ENCODE peak calls at places on chromosomes 6 and 20, in ten cellular contexts. W is transverse colon, N is lower leg skin, U is GM13977, O is A549, R is WTC11, Z is HFFc6, G is lung, K is pancreas, M is cardiac fibroblast. Q is an unnamed sample.
A peak's percentile ranks its signal among the peaks of the same experiment; 100 is the strongest.

GRCh38 chr6:70706491-70707123 is 38.9 kb downstream of the SMAP1 start:
- DNase-seq in W (no peak), N (no peak), U (no peak), O (peak; percentile 7), R (no peak), Z (peak; percentile 35), G (no peak), K (no peak), M (peak; percentile 75), Q (no peak)

GRCh38 chr6:115977220-115977619 is 83.5 kb downstream of the FRK start:
- DNase-seq in W (peak; percentile 42), N (no peak), U (no peak), O (no peak), R (no peak), Z (no peak), G (no peak), K (no peak), M (no peak), Q (no peak)

GRCh38 chr20:38150595-38151170 is 14.4 kb downstream of the TGM2 start:
- DNase-seq in W (no peak), N (no peak), U (no peak), O (no peak), R (no peak), Z (no peak), G (no peak), K (no peak), M (no peak), Q (no peak)

GRCh38 chr6:37205997-37206340 is 36.0 kb downstream of the PIM1 start:
- DNase-seq in W (no peak), N (peak; percentile 60), U (no peak), O (no peak), R (no peak), Z (no peak), G (no peak), K (no peak), M (no peak), Q (no peak)

GRCh38 chr6:88970301-88970700 is 6.9 kb upstream of the RNGTT start:
- DNase-seq in W (no peak), N (no peak), U (no peak), O (no peak), R (no peak), Z (no peak), G (no peak), K (no peak), M (no peak), Q (no peak)

GRCh38 chr6:46687619-46688097 is at the start of gene TDRD6:
- DNase-seq in W (no peak), N (no peak), U (no peak), O (no peak), R (no peak), Z (no peak), G (no peak), K (no peak), M (no peak), Q (no peak)

GRCh38 chr6:84362180-84362821 is 134.9 kb upstream of the CEP162 start:
- DNase-seq in W (no peak), N (no peak), U (no peak), O (no peak), R (no peak), Z (no peak), G (no peak), K (no peak), M (no peak), Q (no peak)

GRCh38 chr6:20211941-20212391 is 303 bp downstream of the MBOAT1 start:
- DNase-seq in W (peak; percentile 61), N (no peak), U (peak; percentile 39), O (peak; percentile 28), R (peak; percentile 69), Z (no peak), G (no peak), K (no peak), M (peak; percentile 51), Q (no peak)

GRCh38 chr6:149863846-149864577 is at the start of gene LRP11:
- DNase-seq in W (peak; percentile 93), N (peak; percentile 98), U (peak; percentile 96), O (peak; percentile 82), R (peak; percentile 92), Z (peak; percentile 75), G (peak; percentile 81), K (peak; percentile 87), M (peak; percentile 80), Q (peak; percentile 65)

GRCh38 chr20:58447733-58448391 is 58.8 kb downstream of the VAPB start:
- DNase-seq in W (peak; percentile 55), N (no peak), U (no peak), O (peak; percentile 48), R (peak; percentile 70), Z (peak; percentile 32), G (peak; percentile 46), K (peak; percentile 23), M (peak; percentile 72), Q (no peak)

GRCh38 chr6:37838209-37838921 is 18.8 kb downstream of the ZFAND3 start:
- DNase-seq in W (no peak), N (no peak), U (no peak), O (no peak), R (no peak), Z (no peak), G (no peak), K (no peak), M (peak; percentile 61), Q (no peak)

GRCh38 chr20:23320317-23320716 is 30.3 kb upstream of the NXT1 start:
- DNase-seq in W (no peak), N (no peak), U (no peak), O (peak; percentile 64), R (no peak), Z (no peak), G (no peak), K (no peak), M (peak; percentile 48), Q (no peak)
- TF ChIP-seq CTCF in W (peak; percentile 36), N (no peak), U (no peak), O (peak; percentile 28), R (no peak), Z (peak; percentile 71), G (no peak), K (no peak), M (peak; percentile 55), Q (no peak)

DNA sequence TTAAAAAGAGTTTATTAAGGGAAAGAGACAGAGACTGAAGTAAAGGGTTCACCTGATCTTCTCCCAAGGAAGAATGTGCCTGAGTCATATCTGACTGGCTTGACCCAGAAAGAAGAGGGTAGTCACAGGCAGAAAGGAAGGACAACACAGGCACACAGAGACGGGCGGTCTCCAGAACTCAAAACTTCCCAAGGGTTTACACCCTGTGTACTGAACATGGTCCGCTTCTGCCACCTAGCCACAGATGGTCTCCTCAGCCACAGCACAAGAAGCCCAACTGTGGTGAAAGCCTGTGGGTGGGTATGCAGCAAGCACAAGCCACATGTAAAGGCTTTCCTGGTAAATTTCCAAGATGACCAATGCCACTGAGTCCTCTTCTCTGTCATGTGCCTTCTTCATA is 17.2 kb downstream of the UNC5CL start:
- DNase-seq in W (no peak), N (no peak), U (no peak), O (peak; percentile 45), R (peak; percentile 29), Z (peak; percentile 65), G (no peak), K (peak; percentile 68), M (peak; percentile 28), Q (no peak)
- TF ChIP-seq CTCF in W (no peak), N (no peak), U (peak; percentile 9), O (peak; percentile 65), R (no peak), Z (peak; percentile 63), G (no peak), K (no peak), M (no peak), Q (no peak)

DNA sequence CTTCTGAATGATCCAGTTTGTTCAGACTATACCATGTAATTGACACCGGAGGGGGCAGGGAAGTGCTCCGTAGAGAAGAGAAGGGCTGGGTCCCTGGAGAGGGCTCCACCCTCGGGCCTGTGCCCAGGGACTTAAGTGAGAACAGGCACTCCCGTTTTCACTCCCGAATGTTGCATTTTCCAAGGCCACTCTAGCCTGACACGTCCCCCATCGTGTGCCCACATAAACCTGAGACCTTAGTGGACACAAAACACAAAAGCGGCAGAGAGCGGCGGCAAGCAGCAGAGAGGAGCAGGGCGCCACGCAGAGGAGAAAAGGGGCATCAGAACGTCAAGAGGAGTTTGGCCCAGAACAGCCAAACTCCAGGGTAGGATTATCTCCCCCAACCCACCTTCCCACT is 1405.1 kb downstream of the GRIK2 start:
- DNase-seq in W (no peak), N (no peak), U (no peak), O (no peak), R (peak; percentile 62), Z (no peak), G (no peak), K (no peak), M (no peak), Q (no peak)
- TF ChIP-seq CTCF in W (no peak), N (no peak), U (peak; percentile 4), O (no peak), R (no peak), Z (no peak), G (no peak), K (no peak), M (no peak), Q (no peak)

DNA sequence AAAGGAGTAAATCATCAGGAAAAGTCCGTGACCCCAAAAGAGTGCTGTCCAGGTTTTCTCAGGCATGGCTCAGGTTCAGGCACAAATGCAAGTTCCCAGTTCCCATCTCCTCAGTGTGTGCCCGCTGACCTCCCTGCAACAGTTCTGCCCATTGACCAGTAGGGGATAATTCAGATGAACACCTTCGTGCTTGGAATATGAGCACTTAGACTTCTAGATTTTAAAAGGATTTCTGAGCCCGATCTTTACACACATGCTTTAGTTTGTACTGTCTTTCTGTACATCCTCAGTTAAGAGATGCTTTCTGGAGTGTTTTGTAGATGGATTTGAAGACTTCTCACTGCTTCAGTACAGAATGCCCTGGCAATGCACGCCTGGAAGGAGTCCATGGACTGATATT is 239.7 kb upstream of the PLCB4 start:
- DNase-seq in W (no peak), N (no peak), U (no peak), O (peak; percentile 21), R (no peak), Z (no peak), G (no peak), K (no peak), M (no peak), Q (no peak)
- TF ChIP-seq CTCF in W (no peak), N (no peak), U (no peak), O (peak; percentile 14), R (peak; percentile 20), Z (peak; percentile 67), G (no peak), K (no peak), M (peak; percentile 19), Q (no peak)